ENCODE peak calls at places on chromosome 22, in four cellular contexts. M is activated T-helper 1 cell treated with anti-CD3 and anti-CD28 coated beads, Interleukin-12 subunit alpha, Interleukin-12 subunit beta, Interleukin-2, Interleukin-4 antibody, amounts not matched to agents 30 ng/mL and 10 ng/mL and 1 ng/mL, durations not matched to agents 14 hours and 24 hours and 36 hours; D is C1 segment of cervical spinal cord; L is kidney glomerular epithelial cell. J is an unnamed sample.

GRCh38 chr22:50157976-50158375 is 12.6 kb upstream of the PANX2 start:
- DNase-seq in M (no peak), D (no peak), L (no peak), J (no peak)

GRCh38 chr22:32733196-32733595 is 68.3 kb upstream of the TIMP3 start:
- DNase-seq in M (no peak), D (no peak), L (no peak), J (no peak)

GRCh38 chr22:36197601-36198146 is 3.9 kb downstream of the APOL4 start:
- DNase-seq in M (no peak), D (no peak), L (no peak), J (no peak)

GRCh38 chr22:29581799-29582198 is 886 bp upstream of the NIPSNAP1 start:
- DNase-seq in M (no peak), D (no peak), L (no peak), J (no peak)

GRCh38 chr22:26724414-26724813 is 67.0 kb downstream of the MIAT start:
- DNase-seq in M (no peak), D (no peak), L (no peak), J (no peak)

GRCh38 chr22:21031545-21032036 is 770 bp downstream of the SLC7A4 start:
- DNase-seq in M (no peak), D (no peak), L (no peak), J (no peak)

GRCh38 chr22:24209016-24209415 is 27.7 kb downstream of the SUSD2 start:
- DNase-seq in M (no peak), D (no peak), L (no peak), J (no peak)

GRCh38 chr22:44181912-44182590 is 1.3 kb downstream of the PARVG start:
- DNase-seq in M (no peak), D (no peak), L (no peak), J (no peak)

GRCh38 chr22:44677299-44678244 is 24.4 kb upstream of the PRR5 start:
- DNase-seq in M (no peak), D (no peak), L (no peak), J (no peak)

GRCh38 chr22:25127274-25127673 is 72.4 kb upstream of the CRYBB3 start:
- DNase-seq in M (no peak), D (no peak), L (no peak), J (no peak)

GRCh38 chr22:49014227-49015201 is 813.2 kb downstream of the BRD1 start:
- DNase-seq in M (no peak), D (no peak), L (no peak), J (no peak)

GRCh38 chr22:22408731-22409696 is 99.5 kb downstream of the ZNF280B start:
- DNase-seq in M (no peak), D (no peak), L (peak; percentile 9), J (peak; percentile 15)

GRCh38 chr22:41596776-41597634 is 7.4 kb upstream of the PMM1 start:
- DNase-seq in M (no peak), D (peak; percentile 29), L (peak; percentile 35), J (peak; percentile 55)

GRCh38 chr22:37283393-37283937 is 1.2 kb downstream of the CYTH4 start:
- DNase-seq in M (peak; percentile 72), D (no peak), L (no peak), J (no peak)

GRCh38 chr22:27113211-27114030 is 456.0 kb downstream of the MIAT start:
- DNase-seq in M (no peak), D (peak; percentile 56), L (peak; percentile 91), J (peak; percentile 7)

GRCh38 chr22:27259390-27259789 is 542.2 kb downstream of the MN1 start:
- DNase-seq in M (no peak), D (no peak), L (no peak), J (no peak)

GRCh38 chr22:50260801-50261614 is 475 bp downstream of the MAPK12 start:
- DNase-seq in M (no peak), D (no peak), L (no peak), J (peak; percentile 16)

GRCh38 chr22:17257578-17257977 is 38.3 kb upstream of the ADA2 start:
- DNase-seq in M (no peak), D (no peak), L (no peak), J (no peak)

GRCh38 chr22:29691636-29692326 is 28.0 kb upstream of the CABP7 start:
- DNase-seq in M (no peak), D (no peak), L (no peak), J (no peak)

GRCh38 chr22:37282385-37282677 is at the start of gene CYTH4:
- DNase-seq in M (peak; percentile 74), D (no peak), L (no peak), J (peak; percentile 69)

GRCh38 chr22:41919357-41920224 is 4.7 kb upstream of the SHISA8 start:
- DNase-seq in M (no peak), D (peak; percentile 24), L (no peak), J (no peak)

GRCh38 chr22:36356708-36357694 is 30.8 kb downstream of the MYH9 start:
- DNase-seq in M (no peak), D (no peak), L (no peak), J (no peak)

GRCh38 chr22:45319319-45319675 is 9.6 kb downstream of the FAM118A start:
- DNase-seq in M (no peak), D (no peak), L (no peak), J (no peak)

GRCh38 chr22:40819741-40820140 is 595 bp upstream of the SLC25A17 start:
- DNase-seq in M (no peak), D (no peak), L (no peak), J (peak; percentile 13)

GRCh38 chr22:38867496-38868285 is 4.3 kb downstream of the CBX6 start:
- DNase-seq in M (no peak), D (no peak), L (no peak), J (no peak)

GRCh38 chr22:29219881-29220670 is 14.4 kb downstream of the EMID1 start:
- DNase-seq in M (no peak), D (no peak), L (no peak), J (no peak)

GRCh38 chr22:50306753-50307749 is at the start of gene PLXNB2:
- DNase-seq in M (no peak), D (peak; percentile 52), L (no peak), J (no peak)

GRCh38 chr22:47060718-47061117 is 298.3 kb downstream of the TBC1D22A start:
- DNase-seq in M (no peak), D (no peak), L (no peak), J (no peak)

GRCh38 chr22:41557401-41558240 is 3.2 kb upstream of the CSDC2 start:
- DNase-seq in M (no peak), D (peak; percentile 66), L (peak; percentile 46), J (no peak)

GRCh38 chr22:25219211-25219689 is at the start of gene CRYBB2:
- DNase-seq in M (no peak), D (no peak), L (no peak), J (no peak)

GRCh38 chr22:37778370-37779009 is 29.2 kb upstream of the GCAT start:
- DNase-seq in M (no peak), D (no peak), L (no peak), J (no peak)

GRCh38 chr22:50542416-50542927 is 3.2 kb upstream of the KLHDC7B start:
- DNase-seq in M (no peak), D (no peak), L (no peak), J (peak; percentile 20)

GRCh38 chr22:46848227-46848626 is 85.8 kb downstream of the TBC1D22A start:
- DNase-seq in M (no peak), D (no peak), L (no peak), J (no peak)

GRCh38 chr22:36856121-36856791 is 4.5 kb upstream of the NCF4 start:
- DNase-seq in M (peak; percentile 90), D (peak; percentile 82), L (peak; percentile 82), J (peak; percentile 91)

GRCh38 chr22:29079218-29079901 is 6.5 kb downstream of the KREMEN1 start:
- DNase-seq in M (no peak), D (no peak), L (no peak), J (no peak)

GRCh38 chr22:40684728-40685127 is 5.4 kb downstream of the MCHR1 start:
- DNase-seq in M (no peak), D (no peak), L (no peak), J (no peak)

J was measured in AML-193.